ENCODE peak calls at places on chromosomes 6 and 20, in nine cellular contexts. One of them, this sample, is unnamed.

GRCh38 chr20:25296094-25297093 is 48.5 kb downstream of the PYGB start:
- DNase-seq in activated naive CD8-positive, alpha-beta T cell treated with anti-CD3 and anti-CD28 coated beads, Interleukin-2, amount 50 U/mL, for 24 hours: peak
- DNase-seq in stimulated activated CD4-positive, alpha-beta T cell treated with anti-CD3 and anti-CD28 coated beads, Interleukin-1b, Interleukin-23, amount 100 ng/mL, for 1 hour: no peak
- DNase-seq in skeletal muscle cell: no peak
- DNase-seq in smooth muscle cell of the brain vasculature: no peak
- DNase-seq in MV-4-11: peak
- DNase-seq in PC-3: peak
- DNase-seq in Daoy: no peak
- DNase-seq in D341Med: peak
- DNase-seq in this sample: peak

GRCh38 chr6:3623451-3624267 is 127.9 kb downstream of the PXDC1 start:
- DNase-seq in D341Med: no peak
- DNase-seq in skeletal muscle cell: no peak
- DNase-seq in MV-4-11: no peak
- DNase-seq in Daoy: no peak
- DNase-seq in activated naive CD8-positive, alpha-beta T cell treated with anti-CD3 and anti-CD28 coated beads, Interleukin-2, amount 50 U/mL, for 24 hours: peak
- DNase-seq in PC-3: no peak
- DNase-seq in stimulated activated CD4-positive, alpha-beta T cell treated with anti-CD3 and anti-CD28 coated beads, Interleukin-1b, Interleukin-23, amount 100 ng/mL, for 1 hour: no peak
- DNase-seq in smooth muscle cell of the brain vasculature: no peak
- DNase-seq in this sample: peak

GRCh38 chr6:116152620-116153019 is 26.7 kb upstream of the COL10A1 start:
- DNase-seq in smooth muscle cell of the brain vasculature: no peak
- DNase-seq in skeletal muscle cell: no peak
- DNase-seq in Daoy: no peak
- DNase-seq in MV-4-11: no peak
- DNase-seq in PC-3: no peak
- DNase-seq in activated naive CD8-positive, alpha-beta T cell treated with anti-CD3 and anti-CD28 coated beads, Interleukin-2, amount 50 U/mL, for 24 hours: no peak
- DNase-seq in stimulated activated CD4-positive, alpha-beta T cell treated with anti-CD3 and anti-CD28 coated beads, Interleukin-1b, Interleukin-23, amount 100 ng/mL, for 1 hour: no peak
- DNase-seq in D341Med: no peak
- DNase-seq in this sample: no peak

GRCh38 chr6:46598215-46598614 is 54.4 kb downstream of the CYP39A1 start:
- DNase-seq in activated naive CD8-positive, alpha-beta T cell treated with anti-CD3 and anti-CD28 coated beads, Interleukin-2, amount 50 U/mL, for 24 hours: no peak
- DNase-seq in Daoy: no peak
- DNase-seq in MV-4-11: no peak
- DNase-seq in PC-3: no peak
- DNase-seq in stimulated activated CD4-positive, alpha-beta T cell treated with anti-CD3 and anti-CD28 coated beads, Interleukin-1b, Interleukin-23, amount 100 ng/mL, for 1 hour: no peak
- DNase-seq in smooth muscle cell of the brain vasculature: no peak
- DNase-seq in skeletal muscle cell: no peak
- DNase-seq in D341Med: no peak
- DNase-seq in this sample: no peak

GRCh38 chr6:143941852-143942627 is 66.0 kb downstream of the PLAGL1 start:
- DNase-seq in PC-3: peak
- DNase-seq in skeletal muscle cell: no peak
- DNase-seq in MV-4-11: peak
- DNase-seq in activated naive CD8-positive, alpha-beta T cell treated with anti-CD3 and anti-CD28 coated beads, Interleukin-2, amount 50 U/mL, for 24 hours: peak
- DNase-seq in D341Med: peak
- DNase-seq in smooth muscle cell of the brain vasculature: peak
- DNase-seq in Daoy: peak
- DNase-seq in stimulated activated CD4-positive, alpha-beta T cell treated with anti-CD3 and anti-CD28 coated beads, Interleukin-1b, Interleukin-23, amount 100 ng/mL, for 1 hour: no peak
- DNase-seq in this sample: peak

GRCh38 chr20:56400001-56400640 is 7.7 kb downstream of the CSTF1 start:
- DNase-seq in MV-4-11: peak
- DNase-seq in smooth muscle cell of the brain vasculature: peak
- DNase-seq in stimulated activated CD4-positive, alpha-beta T cell treated with anti-CD3 and anti-CD28 coated beads, Interleukin-1b, Interleukin-23, amount 100 ng/mL, for 1 hour: peak
- DNase-seq in Daoy: peak
- DNase-seq in skeletal muscle cell: no peak
- DNase-seq in PC-3: peak
- DNase-seq in activated naive CD8-positive, alpha-beta T cell treated with anti-CD3 and anti-CD28 coated beads, Interleukin-2, amount 50 U/mL, for 24 hours: peak
- DNase-seq in D341Med: peak
- DNase-seq in this sample: peak

GRCh38 chr6:2986722-2987196 is 12.9 kb upstream of the NQO2 start:
- DNase-seq in D341Med: no peak
- DNase-seq in stimulated activated CD4-positive, alpha-beta T cell treated with anti-CD3 and anti-CD28 coated beads, Interleukin-1b, Interleukin-23, amount 100 ng/mL, for 1 hour: no peak
- DNase-seq in PC-3: peak
- DNase-seq in Daoy: peak
- DNase-seq in skeletal muscle cell: peak
- DNase-seq in smooth muscle cell of the brain vasculature: no peak
- DNase-seq in activated naive CD8-positive, alpha-beta T cell treated with anti-CD3 and anti-CD28 coated beads, Interleukin-2, amount 50 U/mL, for 24 hours: no peak
- DNase-seq in MV-4-11: no peak
- DNase-seq in this sample: no peak

GRCh38 chr6:161486326-161486725 is 212.5 kb upstream of the AGPAT4 start:
- DNase-seq in skeletal muscle cell: no peak
- DNase-seq in PC-3: peak
- DNase-seq in MV-4-11: no peak
- DNase-seq in Daoy: peak
- DNase-seq in stimulated activated CD4-positive, alpha-beta T cell treated with anti-CD3 and anti-CD28 coated beads, Interleukin-1b, Interleukin-23, amount 100 ng/mL, for 1 hour: no peak
- DNase-seq in activated naive CD8-positive, alpha-beta T cell treated with anti-CD3 and anti-CD28 coated beads, Interleukin-2, amount 50 U/mL, for 24 hours: no peak
- DNase-seq in D341Med: no peak
- DNase-seq in smooth muscle cell of the brain vasculature: no peak
- DNase-seq in this sample: no peak

GRCh38 chr20:20568604-20569205 is 143.7 kb downstream of the RALGAPA2 start:
- DNase-seq in Daoy: peak
- DNase-seq in smooth muscle cell of the brain vasculature: peak
- DNase-seq in stimulated activated CD4-positive, alpha-beta T cell treated with anti-CD3 and anti-CD28 coated beads, Interleukin-1b, Interleukin-23, amount 100 ng/mL, for 1 hour: no peak
- DNase-seq in skeletal muscle cell: peak
- DNase-seq in activated naive CD8-positive, alpha-beta T cell treated with anti-CD3 and anti-CD28 coated beads, Interleukin-2, amount 50 U/mL, for 24 hours: peak
- DNase-seq in PC-3: peak
- DNase-seq in D341Med: peak
- DNase-seq in MV-4-11: peak
- DNase-seq in this sample: peak

GRCh38 chr6:131949909-131950766 is 1.0 kb downstream of the CCN2 start:
- DNase-seq in smooth muscle cell of the brain vasculature: peak
- DNase-seq in stimulated activated CD4-positive, alpha-beta T cell treated with anti-CD3 and anti-CD28 coated beads, Interleukin-1b, Interleukin-23, amount 100 ng/mL, for 1 hour: no peak
- DNase-seq in skeletal muscle cell: peak
- DNase-seq in D341Med: peak
- DNase-seq in MV-4-11: no peak
- DNase-seq in activated naive CD8-positive, alpha-beta T cell treated with anti-CD3 and anti-CD28 coated beads, Interleukin-2, amount 50 U/mL, for 24 hours: peak
- DNase-seq in Daoy: peak
- DNase-seq in PC-3: peak
- DNase-seq in this sample: peak

GRCh38 chr20:1663917-1664316 is 6.3 kb upstream of the SIRPG start:
- DNase-seq in activated naive CD8-positive, alpha-beta T cell treated with anti-CD3 and anti-CD28 coated beads, Interleukin-2, amount 50 U/mL, for 24 hours: no peak
- DNase-seq in stimulated activated CD4-positive, alpha-beta T cell treated with anti-CD3 and anti-CD28 coated beads, Interleukin-1b, Interleukin-23, amount 100 ng/mL, for 1 hour: no peak
- DNase-seq in MV-4-11: peak
- DNase-seq in smooth muscle cell of the brain vasculature: no peak
- DNase-seq in Daoy: no peak
- DNase-seq in D341Med: no peak
- DNase-seq in skeletal muscle cell: peak
- DNase-seq in PC-3: peak
- DNase-seq in this sample: no peak

GRCh38 chr20:4108495-4109306 is 93.3 kb upstream of the RNF24 start:
- DNase-seq in PC-3: peak
- DNase-seq in activated naive CD8-positive, alpha-beta T cell treated with anti-CD3 and anti-CD28 coated beads, Interleukin-2, amount 50 U/mL, for 24 hours: peak
- DNase-seq in Daoy: peak
- DNase-seq in MV-4-11: peak
- DNase-seq in smooth muscle cell of the brain vasculature: peak
- DNase-seq in stimulated activated CD4-positive, alpha-beta T cell treated with anti-CD3 and anti-CD28 coated beads, Interleukin-1b, Interleukin-23, amount 100 ng/mL, for 1 hour: peak
- DNase-seq in skeletal muscle cell: peak
- DNase-seq in D341Med: peak
- DNase-seq in this sample: peak

GRCh38 chr20:34680586-34680985 is 3.7 kb upstream of the PIGU start:
- DNase-seq in smooth muscle cell of the brain vasculature: no peak
- DNase-seq in MV-4-11: peak
- DNase-seq in D341Med: no peak
- DNase-seq in stimulated activated CD4-positive, alpha-beta T cell treated with anti-CD3 and anti-CD28 coated beads, Interleukin-1b, Interleukin-23, amount 100 ng/mL, for 1 hour: no peak
- DNase-seq in activated naive CD8-positive, alpha-beta T cell treated with anti-CD3 and anti-CD28 coated beads, Interleukin-2, amount 50 U/mL, for 24 hours: no peak
- DNase-seq in Daoy: no peak
- DNase-seq in skeletal muscle cell: no peak
- DNase-seq in PC-3: no peak
- DNase-seq in this sample: no peak

GRCh38 chr6:46985943-46986342 is 56.2 kb downstream of the ADGRF1 start:
- DNase-seq in Daoy: peak
- DNase-seq in PC-3: peak
- DNase-seq in skeletal muscle cell: no peak
- DNase-seq in D341Med: no peak
- DNase-seq in activated naive CD8-positive, alpha-beta T cell treated with anti-CD3 and anti-CD28 coated beads, Interleukin-2, amount 50 U/mL, for 24 hours: no peak
- DNase-seq in smooth muscle cell of the brain vasculature: no peak
- DNase-seq in MV-4-11: no peak
- DNase-seq in stimulated activated CD4-positive, alpha-beta T cell treated with anti-CD3 and anti-CD28 coated beads, Interleukin-1b, Interleukin-23, amount 100 ng/mL, for 1 hour: no peak
- DNase-seq in this sample: no peak

GRCh38 chr6:33693186-33694158 is 18.0 kb downstream of the UQCC2 start:
- DNase-seq in smooth muscle cell of the brain vasculature: no peak
- DNase-seq in activated naive CD8-positive, alpha-beta T cell treated with anti-CD3 and anti-CD28 coated beads, Interleukin-2, amount 50 U/mL, for 24 hours: no peak
- DNase-seq in MV-4-11: peak
- DNase-seq in PC-3: no peak
- DNase-seq in skeletal muscle cell: no peak
- DNase-seq in D341Med: peak
- DNase-seq in Daoy: no peak
- DNase-seq in stimulated activated CD4-positive, alpha-beta T cell treated with anti-CD3 and anti-CD28 coated beads, Interleukin-1b, Interleukin-23, amount 100 ng/mL, for 1 hour: no peak
- DNase-seq in this sample: no peak

GRCh38 chr20:19969507-19970255 is 47.5 kb upstream of the NAA20 start:
- DNase-seq in Daoy: no peak
- DNase-seq in stimulated activated CD4-positive, alpha-beta T cell treated with anti-CD3 and anti-CD28 coated beads, Interleukin-1b, Interleukin-23, amount 100 ng/mL, for 1 hour: no peak
- DNase-seq in activated naive CD8-positive, alpha-beta T cell treated with anti-CD3 and anti-CD28 coated beads, Interleukin-2, amount 50 U/mL, for 24 hours: no peak
- DNase-seq in D341Med: no peak
- DNase-seq in skeletal muscle cell: no peak
- DNase-seq in PC-3: no peak
- DNase-seq in smooth muscle cell of the brain vasculature: no peak
- DNase-seq in MV-4-11: no peak
- DNase-seq in this sample: no peak

GRCh38 chr6:11767458-11767857 is 11.1 kb downstream of the ADTRP start:
- DNase-seq in Daoy: no peak
- DNase-seq in MV-4-11: no peak
- DNase-seq in activated naive CD8-positive, alpha-beta T cell treated with anti-CD3 and anti-CD28 coated beads, Interleukin-2, amount 50 U/mL, for 24 hours: no peak
- DNase-seq in D341Med: no peak
- DNase-seq in skeletal muscle cell: no peak
- DNase-seq in PC-3: no peak
- DNase-seq in stimulated activated CD4-positive, alpha-beta T cell treated with anti-CD3 and anti-CD28 coated beads, Interleukin-1b, Interleukin-23, amount 100 ng/mL, for 1 hour: no peak
- DNase-seq in smooth muscle cell of the brain vasculature: no peak
- DNase-seq in this sample: no peak

GRCh38 chr6:91879346-91879995 is 1292.6 kb upstream of the MAP3K7 start:
- DNase-seq in MV-4-11: no peak
- DNase-seq in stimulated activated CD4-positive, alpha-beta T cell treated with anti-CD3 and anti-CD28 coated beads, Interleukin-1b, Interleukin-23, amount 100 ng/mL, for 1 hour: no peak
- DNase-seq in smooth muscle cell of the brain vasculature: no peak
- DNase-seq in skeletal muscle cell: no peak
- DNase-seq in D341Med: no peak
- DNase-seq in Daoy: no peak
- DNase-seq in activated naive CD8-positive, alpha-beta T cell treated with anti-CD3 and anti-CD28 coated beads, Interleukin-2, amount 50 U/mL, for 24 hours: no peak
- DNase-seq in PC-3: peak
- DNase-seq in this sample: no peak

GRCh38 chr20:2729251-2729713 is 36.7 kb downstream of the EBF4 start:
- DNase-seq in MV-4-11: peak
- DNase-seq in smooth muscle cell of the brain vasculature: no peak
- DNase-seq in Daoy: no peak
- DNase-seq in activated naive CD8-positive, alpha-beta T cell treated with anti-CD3 and anti-CD28 coated beads, Interleukin-2, amount 50 U/mL, for 24 hours: no peak
- DNase-seq in D341Med: no peak
- DNase-seq in skeletal muscle cell: no peak
- DNase-seq in PC-3: no peak
- DNase-seq in stimulated activated CD4-positive, alpha-beta T cell treated with anti-CD3 and anti-CD28 coated beads, Interleukin-1b, Interleukin-23, amount 100 ng/mL, for 1 hour: no peak
- DNase-seq in this sample: peak

This sample was measured in activated CD4-positive, alpha-beta T cell treated with anti-CD3 and anti-CD28 coated beads for 48 hours.